ENCODE peak calls at places on chromosomes 7 and 10, in nine cellular contexts. E is Caki2; J is AG20443; X is cardiac septum; L is amygdala; N is GM10248; K is AG08396; G is activated CD4-positive, alpha-beta T cell treated with anti-CD3 and anti-CD28 coated beads, Interleukin-2, amount 50 U/mL, for 4 hours; A is EL. B is an unnamed sample.

GRCh38 chr10:83346216-83346910 is 792.9 kb upstream of the GHITM start:
- DNase-seq in E (no peak), J (no peak), X (no peak), L (no peak), N (no peak), K (no peak), G (no peak), A (no peak), B (no peak)

GRCh38 chr10:124593431-124593985 is 131.9 kb downstream of the LHPP start:
- DNase-seq in E (no peak), J (no peak), X (no peak), L (no peak), N (no peak), K (no peak), G (no peak), A (no peak), B (peak)

GRCh38 chr7:43785425-43785824 is 26.9 kb downstream of the BLVRA start:
- DNase-seq in E (peak), J (peak), X (no peak), L (no peak), N (no peak), K (peak), G (no peak), A (peak), B (peak)

GRCh38 chr10:635088-635861 is 54.2 kb downstream of the DIP2C start:
- DNase-seq in E (no peak), J (no peak), X (no peak), L (peak), N (no peak), K (no peak), G (no peak), A (no peak), B (no peak)

GRCh38 chr7:50303894-50304157 is 690 bp upstream of the IKZF1 start:
- DNase-seq in E (no peak), J (peak), X (no peak), L (no peak), N (peak), K (no peak), G (no peak), A (no peak), B (no peak)

GRCh38 chr7:17601921-17602320 is 303.5 kb downstream of the AHR start:
- DNase-seq in E (no peak), J (no peak), X (no peak), L (no peak), N (no peak), K (no peak), G (no peak), A (peak), B (no peak)

GRCh38 chr10:28903716-28904115 is 226.4 kb downstream of the BAMBI start:
- DNase-seq in E (no peak), J (no peak), X (no peak), L (no peak), N (no peak), K (no peak), G (no peak), A (no peak), B (no peak)

GRCh38 chr7:23285657-23286646 is 13.2 kb upstream of the MALSU1 start:
- DNase-seq in E (no peak), J (no peak), X (no peak), L (no peak), N (no peak), K (no peak), G (no peak), A (no peak), B (no peak)

GRCh38 chr10:98041352-98042043 is 11.1 kb upstream of the CRTAC1 start:
- DNase-seq in E (peak), J (peak), X (no peak), L (peak), N (peak), K (peak), G (no peak), A (peak), B (peak)

GRCh38 chr10:8279598-8279997 is 225.1 kb downstream of the GATA3 start:
- DNase-seq in E (peak), J (peak), X (no peak), L (no peak), N (no peak), K (peak), G (no peak), A (peak), B (no peak)

GRCh38 chr7:40329601-40330153 is 194.9 kb downstream of the SUGCT start:
- DNase-seq in E (peak), J (peak), X (no peak), L (no peak), N (peak), K (peak), G (no peak), A (peak), B (no peak)

GRCh38 chr7:128160296-128160695 is 80.8 kb upstream of the LEP start:
- DNase-seq in E (no peak), J (no peak), X (no peak), L (no peak), N (no peak), K (no peak), G (no peak), A (no peak), B (no peak)

GRCh38 chr7:55165176-55165861 is 146.5 kb downstream of the EGFR start:
- DNase-seq in E (no peak), J (no peak), X (no peak), L (no peak), N (no peak), K (no peak), G (no peak), A (no peak), B (no peak)

GRCh38 chr10:4427524-4427923 is 398.5 kb upstream of the AKR1E2 start:
- DNase-seq in E (no peak), J (no peak), X (no peak), L (no peak), N (no peak), K (no peak), G (no peak), A (no peak), B (no peak)

GRCh38 chr7:18177129-18177814 is 149.6 kb upstream of the PRPS1L1 start:
- DNase-seq in E (no peak), J (no peak), X (no peak), L (no peak), N (no peak), K (no peak), G (no peak), A (no peak), B (no peak)

GRCh38 chr7:20064974-20065862 is 152.0 kb downstream of the MACC1 start:
- DNase-seq in E (peak), J (peak), X (no peak), L (no peak), N (peak), K (peak), G (no peak), A (peak), B (no peak)

GRCh38 chr10:83984256-83984640 is 155.1 kb upstream of the GHITM start:
- DNase-seq in E (no peak), J (no peak), X (no peak), L (no peak), N (no peak), K (no peak), G (no peak), A (no peak), B (no peak)

GRCh38 chr10:70579234-70580002 is 23.1 kb downstream of the PRF1 start:
- DNase-seq in E (no peak), J (no peak), X (no peak), L (no peak), N (no peak), K (no peak), G (no peak), A (peak), B (peak)

GRCh38 chr7:136868496-136869005 is at the start of gene CHRM2:
- DNase-seq in E (no peak), J (peak), X (peak), L (no peak), N (no peak), K (peak), G (no peak), A (peak), B (peak)

GRCh38 chr10:105956550-105956949 is 1208.0 kb downstream of the SORCS1 start:
- DNase-seq in E (no peak), J (no peak), X (no peak), L (no peak), N (no peak), K (no peak), G (no peak), A (no peak), B (no peak)

GRCh38 chr7:44325811-44326241 is 432 bp upstream of the CAMK2B start:
- DNase-seq in E (no peak), J (no peak), X (peak), L (no peak), N (no peak), K (peak), G (no peak), A (no peak), B (no peak)

GRCh38 chr7:13871008-13871407 is 118.5 kb downstream of the ETV1 start:
- DNase-seq in E (no peak), J (no peak), X (no peak), L (no peak), N (no peak), K (no peak), G (no peak), A (no peak), B (no peak)

GRCh38 chr7:127290801-127291361 is 38.1 kb upstream of the GRM8 start:
- DNase-seq in E (no peak), J (no peak), X (no peak), L (no peak), N (no peak), K (no peak), G (no peak), A (peak), B (no peak)

GRCh38 chr7:137331378-137331777 is 12.2 kb downstream of the PTN start:
- DNase-seq in E (no peak), J (peak), X (no peak), L (no peak), N (no peak), K (peak), G (no peak), A (peak), B (no peak)

GRCh38 chr7:27080844-27081423 is 14.9 kb downstream of the HOXA1 start:
- DNase-seq in E (no peak), J (peak), X (no peak), L (no peak), N (no peak), K (no peak), G (no peak), A (peak), B (no peak)

GRCh38 chr7:134708692-134709091 is 62.0 kb downstream of the BPGM start:
- DNase-seq in E (no peak), J (no peak), X (no peak), L (no peak), N (no peak), K (no peak), G (no peak), A (no peak), B (no peak)

GRCh38 chr10:48366261-48366660 is 59.8 kb downstream of the MAPK8 start:
- DNase-seq in E (no peak), J (no peak), X (no peak), L (no peak), N (no peak), K (no peak), G (no peak), A (no peak), B (no peak)

GRCh38 chr7:115679976-115680375 is 350.6 kb downstream of the TFEC start:
- DNase-seq in E (peak), J (peak), X (no peak), L (no peak), N (peak), K (peak), G (no peak), A (peak), B (no peak)

GRCh38 chr10:127386606-127387327 is 162.3 kb upstream of the NPS start:
- DNase-seq in E (no peak), J (no peak), X (no peak), L (no peak), N (no peak), K (no peak), G (no peak), A (no peak), B (no peak)

GRCh38 chr10:69980672-69981071 is 72.0 kb upstream of the MACROH2A2 start:
- DNase-seq in E (no peak), J (no peak), X (no peak), L (no peak), N (no peak), K (no peak), G (no peak), A (no peak), B (no peak)